ENCODE peak calls at places on chromosomes 1 and 21, in six cellular contexts. K, E, U, L, G and T are unnamed samples.
A peak's percentile ranks its signal among the peaks of the same experiment; 100 is the strongest.

GRCh38 chr1:85576642-85577420 is 3.7 kb upstream of the CCN1 start:
- DNase-seq in K (no peak), E (no peak), U (peak; percentile 76), L (peak; percentile 86), G (peak; percentile 88), T (peak; percentile 83)

GRCh38 chr1:164772635-164773034 is 213.7 kb downstream of the PBX1 start:
- DNase-seq in K (no peak), E (no peak), U (peak; percentile 74), L (peak; percentile 80), G (peak; percentile 97), T (peak; percentile 81)

GRCh38 chr1:79852004-79852403 is 845.5 kb upstream of the ADGRL4 start:
- DNase-seq in K (peak; percentile 48), E (no peak), U (no peak), L (no peak), G (no peak), T (no peak)

GRCh38 chr21:44958471-44959191 is 18.8 kb downstream of the SLX9 start:
- DNase-seq in K (no peak), E (no peak), U (no peak), L (peak; percentile 87), G (peak; percentile 67), T (peak; percentile 62)

GRCh38 chr1:219446288-219446687 is 166.6 kb downstream of the ZC3H11B start:
- DNase-seq in K (no peak), E (no peak), U (no peak), L (no peak), G (no peak), T (no peak)

GRCh38 chr1:12678350-12678749 is 34.5 kb downstream of the AADACL4 start:
- DNase-seq in K (no peak), E (no peak), U (no peak), L (no peak), G (no peak), T (no peak)

GRCh38 chr1:47887959-47888629 is 109.1 kb downstream of the TRABD2B start:
- DNase-seq in K (no peak), E (no peak), U (no peak), L (no peak), G (no peak), T (no peak)

GRCh38 chr1:168621356-168621755 is 45.0 kb downstream of the XCL1 start:
- DNase-seq in K (no peak), E (no peak), U (no peak), L (no peak), G (no peak), T (no peak)

GRCh38 chr1:219938706-219939105 is 10.3 kb upstream of the SLC30A10 start:
- DNase-seq in K (no peak), E (no peak), U (no peak), L (no peak), G (peak; percentile 51), T (no peak)

GRCh38 chr1:221611930-221612777 is 129.7 kb downstream of the DUSP10 start:
- DNase-seq in K (no peak), E (no peak), U (peak; percentile 20), L (peak; percentile 63), G (peak; percentile 93), T (no peak)

GRCh38 chr1:201310986-201311355 is 27.7 kb downstream of the PKP1 start:
- DNase-seq in K (no peak), E (no peak), U (peak; percentile 81), L (no peak), G (peak; percentile 13), T (no peak)

GRCh38 chr21:41112740-41113692 is 54.9 kb upstream of the BACE2 start:
- DNase-seq in K (peak; percentile 3), E (no peak), U (no peak), L (peak; percentile 47), G (peak; percentile 79), T (no peak)

GRCh38 chr1:202034683-202035462 is 24.5 kb downstream of the ELF3 start:
- DNase-seq in K (no peak), E (peak; percentile 97), U (peak; percentile 95), L (peak; percentile 85), G (peak; percentile 96), T (peak; percentile 93)

GRCh38 chr1:41483960-41484844 is at the start of gene EDN2:
- DNase-seq in K (no peak), E (no peak), U (peak; percentile 91), L (no peak), G (no peak), T (peak; percentile 90)

GRCh38 chr21:42520628-42521253 is 7.1 kb downstream of the SLC37A1 start:
- DNase-seq in K (no peak), E (no peak), U (no peak), L (no peak), G (no peak), T (peak; percentile 62)

GRCh38 chr21:45146301-45146700 is 71.9 kb downstream of the ADARB1 start:
- DNase-seq in K (no peak), E (no peak), U (no peak), L (no peak), G (no peak), T (peak; percentile 48)

GRCh38 chr1:174166530-174167328 is 7.4 kb downstream of the RABGAP1L start:
- DNase-seq in K (no peak), E (no peak), U (no peak), L (no peak), G (no peak), T (no peak)

DNA sequence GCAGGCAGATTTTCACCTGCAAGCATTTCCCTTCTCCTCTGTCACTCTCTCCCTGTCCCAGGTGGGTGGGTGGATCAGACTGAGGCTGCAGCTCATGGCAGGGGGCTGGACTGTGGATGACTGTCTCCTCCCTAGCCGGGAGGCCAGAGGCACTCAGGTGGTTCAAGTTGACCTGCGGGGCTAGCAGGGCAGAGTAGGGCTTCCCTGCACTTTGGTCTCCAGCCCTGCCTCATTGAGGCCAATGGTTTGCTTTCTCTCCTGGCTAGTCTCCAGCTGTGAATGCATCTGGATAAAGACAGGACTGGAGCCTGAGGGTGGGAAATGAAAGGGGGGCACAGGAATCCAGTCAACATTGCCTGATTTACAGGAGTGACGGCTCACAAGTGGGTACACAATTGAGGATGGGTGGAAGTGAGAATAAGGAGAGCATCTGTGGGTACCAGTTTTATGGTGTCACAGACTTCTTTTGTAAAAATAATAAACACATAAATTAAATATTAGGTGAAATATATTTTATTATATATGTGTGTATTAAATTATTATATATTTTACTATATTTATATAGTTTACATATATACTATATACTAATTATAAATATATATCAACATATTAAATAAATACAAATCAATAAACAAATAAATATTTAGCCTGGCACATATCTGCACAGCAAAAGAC is 25.6 kb downstream of the RUNX1 start:
- DNase-seq in K (no peak), E (no peak), U (no peak), L (no peak), G (no peak), T (no peak)
- H3K27ac ChIP-seq in K (no peak overlapping the region), E (no peak overlapping the region), U (no peak overlapping the region), L (no peak overlapping the region), G (no peak overlapping the region), T (no peak overlapping the region)

GRCh38 chr1:117613969-117614865 is 8.4 kb downstream of the TENT5C start:
- DNase-seq in K (no peak), E (peak; percentile 74), U (no peak), L (no peak), G (no peak), T (no peak)

GRCh38 chr1:117613249-117613968 is 7.6 kb downstream of the TENT5C start:
- DNase-seq in K (no peak), E (peak; percentile 40), U (no peak), L (no peak), G (no peak), T (no peak)

GRCh38 chr1:117616967-117617366 is 11.1 kb downstream of the TENT5C start:
- DNase-seq in K (no peak), E (peak; percentile 31), U (no peak), L (no peak), G (no peak), T (no peak)

GRCh38 chr1:117616356-117616755 is 10.5 kb downstream of the TENT5C start:
- DNase-seq in K (no peak), E (peak; percentile 19), U (no peak), L (no peak), G (no peak), T (no peak)

DNA sequence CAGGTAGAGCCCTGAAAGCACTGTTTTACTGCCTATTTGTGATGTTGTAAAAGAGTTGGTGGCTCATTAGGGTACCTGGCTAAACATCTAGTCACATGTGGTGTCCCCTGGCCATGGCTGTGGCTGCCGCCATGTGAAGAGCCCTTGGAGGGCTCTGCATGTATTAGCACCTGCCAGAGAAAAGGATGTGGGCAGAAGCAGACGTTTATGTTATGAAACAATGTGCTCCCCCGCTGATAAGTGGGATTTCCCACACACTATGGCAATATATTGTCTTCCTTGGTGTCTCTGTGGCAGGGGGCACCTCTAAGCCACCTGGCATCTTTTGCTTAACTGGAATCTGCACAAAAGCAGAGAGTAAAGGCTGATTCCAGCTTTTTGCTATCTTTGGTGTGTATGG is 9.6 kb downstream of the TENT5C start:
- DNase-seq in K (peak; percentile 70), E (no peak), U (no peak), L (no peak), G (no peak), T (no peak)
- H3K4me1 ChIP-seq in K (peaks cover 82% of the 10 kb centered on the region), E (peaks cover 27% of the 10 kb centered on the region), U (peaks cover 4% of the 10 kb centered on the region), L (no peaks in the 10 kb centered on the region), G (peaks cover 26% of the 10 kb centered on the region), T (no peaks in the 10 kb centered on the region)

GRCh38 chr1:179883739-179884138 is 1.7 kb downstream of the TOR1AIP1 start:
- DNase-seq in K (peak; percentile 60), E (no peak), U (no peak), L (no peak), G (peak; percentile 42), T (no peak)

GRCh38 chr1:179883040-179883501 is 986 bp downstream of the TOR1AIP1 start:
- DNase-seq in K (peak; percentile 75), E (no peak), U (peak; percentile 9), L (no peak), G (no peak), T (peak; percentile 92)

GRCh38 chr1:179889619-179890018 is 7.5 kb downstream of the TOR1AIP1 start:
- DNase-seq in K (no peak), E (no peak), U (no peak), L (no peak), G (no peak), T (no peak)

GRCh38 chr1:179882253-179883039 is at the start of gene TOR1AIP1:
- DNase-seq in K (peak; percentile 99), E (no peak), U (peak; percentile 97), L (peak; percentile 95), G (peak; percentile 97), T (peak; percentile 98)

DNA sequence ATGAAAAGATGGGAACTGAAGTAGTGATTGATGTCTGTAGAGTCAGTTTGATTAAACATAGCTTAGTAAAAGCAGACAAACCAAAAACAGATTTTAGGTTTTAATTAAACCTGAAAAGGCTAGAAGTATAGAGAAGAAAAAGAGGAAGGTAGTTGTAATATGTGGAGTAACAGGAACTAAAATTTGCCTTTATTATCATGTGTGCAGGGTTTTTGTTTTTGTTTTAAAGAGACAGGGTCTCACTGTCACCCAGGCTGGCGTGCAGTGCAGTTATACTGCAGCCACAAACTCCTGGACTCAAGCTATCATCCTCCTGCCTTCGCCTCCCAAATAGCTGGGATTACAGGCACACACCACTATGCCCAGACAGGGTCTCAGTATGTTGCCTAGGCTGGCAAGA is 6.0 kb downstream of the TOR1AIP1 start:
- DNase-seq in K (no peak), E (no peak), U (no peak), L (no peak), G (no peak), T (no peak)
- H3K27ac ChIP-seq in K (no peak overlapping the region), E (no peak overlapping the region), U (no peak overlapping the region), L (no peak overlapping the region), G (no peak overlapping the region), T (peak overlapping the region; percentile 39)

DNA sequence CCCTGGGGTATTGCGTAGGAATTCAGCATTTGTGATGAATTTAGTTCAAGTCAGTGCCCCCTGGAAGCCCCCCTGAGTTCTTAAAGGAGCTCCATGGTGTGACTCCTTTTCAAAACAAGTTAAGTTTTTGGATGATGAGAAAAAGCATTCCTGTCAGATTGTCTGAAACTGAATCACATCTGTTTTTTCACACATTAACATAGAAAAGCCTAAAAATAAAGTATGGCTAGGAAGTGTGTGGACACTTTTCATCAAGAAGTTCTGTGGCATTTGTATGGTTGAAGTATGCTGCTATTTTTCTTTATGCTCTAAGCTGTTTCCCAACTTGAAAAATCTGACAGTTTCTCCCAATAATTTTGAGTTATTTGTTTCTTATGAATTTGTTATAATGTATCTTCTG is 33.7 kb downstream of the PRDM2 start:
- DNase-seq in K (no peak), E (no peak), U (no peak), L (no peak), G (no peak), T (no peak)
- H3K4me1 ChIP-seq in K (peaks cover 92% of the 10 kb centered on the region), E (peaks cover 9% of the 10 kb centered on the region), U (no peaks in the 10 kb centered on the region), L (no peaks in the 10 kb centered on the region), G (peaks cover 5% of the 10 kb centered on the region), T (peaks cover 32% of the 10 kb centered on the region)